ENCODE peak calls at places on chromosomes 16 and 17, in six cellular contexts. One of them, this sample, is unnamed.

GRCh38 chr17:21078056-21078825 is 35.4 kb upstream of the USP22 start:
- DNase-seq in cardiac muscle cell: no peak
- DNase-seq in heart left ventricle: no peak
- DNase-seq in CD4-positive, alpha-beta T cell: no peak
- DNase-seq in AG09309: no peak
- DNase-seq in A549: no peak
- DNase-seq in this sample: no peak

GRCh38 chr16:67086829-67087228 is 22.9 kb upstream of the PHAF1 start:
- DNase-seq in cardiac muscle cell: no peak
- DNase-seq in heart left ventricle: no peak
- DNase-seq in CD4-positive, alpha-beta T cell: no peak
- DNase-seq in AG09309: no peak
- DNase-seq in A549: no peak
- DNase-seq in this sample: no peak

GRCh38 chr17:27323538-27324212 is 29.8 kb downstream of the WSB1 start:
- DNase-seq in cardiac muscle cell: no peak
- DNase-seq in heart left ventricle: peak; percentile 78
- DNase-seq in CD4-positive, alpha-beta T cell: no peak
- DNase-seq in AG09309: no peak
- DNase-seq in A549: no peak
- DNase-seq in this sample: peak; percentile 69

GRCh38 chr17:59678946-59679345 is 28.3 kb downstream of the PTRH2 start:
- DNase-seq in cardiac muscle cell: no peak
- DNase-seq in heart left ventricle: no peak
- DNase-seq in CD4-positive, alpha-beta T cell: no peak
- DNase-seq in AG09309: no peak
- DNase-seq in A549: no peak
- DNase-seq in this sample: no peak

GRCh38 chr17:50768348-50768761 is 1.0 kb upstream of the ANKRD40CL start:
- DNase-seq in cardiac muscle cell: no peak
- DNase-seq in heart left ventricle: no peak
- DNase-seq in CD4-positive, alpha-beta T cell: no peak
- DNase-seq in AG09309: no peak
- DNase-seq in A549: peak; percentile 38
- DNase-seq in this sample: peak; percentile 94

GRCh38 chr17:80204626-80205468 is 15.3 kb downstream of the SGSH start:
- DNase-seq in cardiac muscle cell: no peak
- DNase-seq in heart left ventricle: no peak
- DNase-seq in CD4-positive, alpha-beta T cell: no peak
- DNase-seq in AG09309: no peak
- DNase-seq in A549: no peak
- DNase-seq in this sample: no peak

GRCh38 chr16:82194076-82194475 is 24.1 kb upstream of the MPHOSPH6 start:
- DNase-seq in cardiac muscle cell: no peak
- DNase-seq in heart left ventricle: no peak
- DNase-seq in CD4-positive, alpha-beta T cell: no peak
- DNase-seq in AG09309: no peak
- DNase-seq in A549: no peak
- DNase-seq in this sample: no peak

GRCh38 chr17:58728831-58729230 is 26.8 kb upstream of the PPM1E start:
- DNase-seq in cardiac muscle cell: no peak
- DNase-seq in heart left ventricle: no peak
- DNase-seq in CD4-positive, alpha-beta T cell: no peak
- DNase-seq in AG09309: no peak
- DNase-seq in A549: no peak
- DNase-seq in this sample: no peak

GRCh38 chr16:31696968-31697743 is 169.5 kb downstream of the AHSP start:
- DNase-seq in cardiac muscle cell: peak; percentile 34
- DNase-seq in heart left ventricle: no peak
- DNase-seq in CD4-positive, alpha-beta T cell: no peak
- DNase-seq in AG09309: peak; percentile 21
- DNase-seq in A549: no peak
- DNase-seq in this sample: no peak

GRCh38 chr17:50588391-50589111 is 28.0 kb downstream of the CACNA1G start:
- DNase-seq in cardiac muscle cell: no peak
- DNase-seq in heart left ventricle: no peak
- DNase-seq in CD4-positive, alpha-beta T cell: no peak
- DNase-seq in AG09309: no peak
- DNase-seq in A549: no peak
- DNase-seq in this sample: no peak

GRCh38 chr16:47834485-47835024 is 321.2 kb downstream of the ABCC12 start:
- DNase-seq in cardiac muscle cell: no peak
- DNase-seq in heart left ventricle: no peak
- DNase-seq in CD4-positive, alpha-beta T cell: no peak
- DNase-seq in AG09309: no peak
- DNase-seq in A549: no peak
- DNase-seq in this sample: no peak

GRCh38 chr16:15643453-15644305 is 725 bp upstream of the MARF1 start:
- DNase-seq in cardiac muscle cell: peak; percentile 69
- DNase-seq in heart left ventricle: peak; percentile 36
- DNase-seq in CD4-positive, alpha-beta T cell: peak; percentile 22
- DNase-seq in AG09309: peak; percentile 27
- DNase-seq in A549: peak; percentile 61
- DNase-seq in this sample: peak; percentile 49

GRCh38 chr16:15857779-15858560 is 1.1 kb upstream of the MYH11 start:
- DNase-seq in cardiac muscle cell: peak; percentile 85
- DNase-seq in heart left ventricle: peak; percentile 47
- DNase-seq in CD4-positive, alpha-beta T cell: no peak
- DNase-seq in AG09309: no peak
- DNase-seq in A549: peak; percentile 38
- DNase-seq in this sample: peak; percentile 14

GRCh38 chr16:81945665-81946064 is 65.6 kb downstream of the SDR42E1 start:
- DNase-seq in cardiac muscle cell: no peak
- DNase-seq in heart left ventricle: no peak
- DNase-seq in CD4-positive, alpha-beta T cell: no peak
- DNase-seq in AG09309: peak; percentile 10
- DNase-seq in A549: no peak
- DNase-seq in this sample: no peak

GRCh38 chr16:3591436-3591803 is 14.2 kb upstream of the NLRC3 start:
- DNase-seq in cardiac muscle cell: peak; percentile 57
- DNase-seq in heart left ventricle: no peak
- DNase-seq in CD4-positive, alpha-beta T cell: no peak
- DNase-seq in AG09309: no peak
- DNase-seq in A549: no peak
- DNase-seq in this sample: no peak

GRCh38 chr17:80124351-80124981 is 22.5 kb downstream of the EIF4A3 start:
- DNase-seq in cardiac muscle cell: peak; percentile 49
- DNase-seq in heart left ventricle: no peak
- DNase-seq in CD4-positive, alpha-beta T cell: no peak
- DNase-seq in AG09309: no peak
- DNase-seq in A549: peak; percentile 45
- DNase-seq in this sample: peak; percentile 54

GRCh38 chr17:83201206-83202001 is 122.0 kb downstream of the METRNL start:
- DNase-seq in cardiac muscle cell: no peak
- DNase-seq in heart left ventricle: peak; percentile 10
- DNase-seq in CD4-positive, alpha-beta T cell: no peak
- DNase-seq in AG09309: no peak
- DNase-seq in A549: no peak
- DNase-seq in this sample: no peak

GRCh38 chr17:44379887-44380286 is 9.6 kb downstream of the ITGA2B start:
- DNase-seq in cardiac muscle cell: no peak
- DNase-seq in heart left ventricle: no peak
- DNase-seq in CD4-positive, alpha-beta T cell: no peak
- DNase-seq in AG09309: no peak
- DNase-seq in A549: no peak
- DNase-seq in this sample: no peak

GRCh38 chr16:66168777-66169176 is 197.7 kb upstream of the CDH5 start:
- DNase-seq in cardiac muscle cell: no peak
- DNase-seq in heart left ventricle: no peak
- DNase-seq in CD4-positive, alpha-beta T cell: no peak
- DNase-seq in AG09309: no peak
- DNase-seq in A549: no peak
- DNase-seq in this sample: no peak

GRCh38 chr17:48814504-48814903 is 2.5 kb downstream of the TTLL6 start:
- DNase-seq in cardiac muscle cell: peak; percentile 66
- DNase-seq in heart left ventricle: peak; percentile 46
- DNase-seq in CD4-positive, alpha-beta T cell: peak; percentile 49
- DNase-seq in AG09309: no peak
- DNase-seq in A549: peak; percentile 97
- DNase-seq in this sample: peak; percentile 81

GRCh38 chr17:15920758-15921239 is 24.1 kb upstream of the ADORA2B start:
- DNase-seq in cardiac muscle cell: no peak
- DNase-seq in heart left ventricle: no peak
- DNase-seq in CD4-positive, alpha-beta T cell: no peak
- DNase-seq in AG09309: peak; percentile 96
- DNase-seq in A549: peak; percentile 77
- DNase-seq in this sample: peak; percentile 51

GRCh38 chr17:21285164-21286065 is 904 bp downstream of the MAP2K3 start:
- DNase-seq in cardiac muscle cell: peak; percentile 17
- DNase-seq in heart left ventricle: no peak
- DNase-seq in CD4-positive, alpha-beta T cell: no peak
- DNase-seq in AG09309: no peak
- DNase-seq in A549: no peak
- DNase-seq in this sample: no peak

GRCh38 chr16:27748868-27749546 is 199.1 kb downstream of the KATNIP start:
- DNase-seq in cardiac muscle cell: peak; percentile 71
- DNase-seq in heart left ventricle: no peak
- DNase-seq in CD4-positive, alpha-beta T cell: no peak
- DNase-seq in AG09309: peak; percentile 66
- DNase-seq in A549: peak; percentile 51
- DNase-seq in this sample: peak; percentile 74
- TF ChIP-seq CTCF in cardiac muscle cell: peak; percentile 34
- TF ChIP-seq CTCF in heart left ventricle: peak; percentile 11
- TF ChIP-seq CTCF in CD4-positive, alpha-beta T cell: peak; percentile 25
- TF ChIP-seq CTCF in AG09309: no peak
- TF ChIP-seq CTCF in A549: no peak
- TF ChIP-seq CTCF in this sample: no peak

DNA sequence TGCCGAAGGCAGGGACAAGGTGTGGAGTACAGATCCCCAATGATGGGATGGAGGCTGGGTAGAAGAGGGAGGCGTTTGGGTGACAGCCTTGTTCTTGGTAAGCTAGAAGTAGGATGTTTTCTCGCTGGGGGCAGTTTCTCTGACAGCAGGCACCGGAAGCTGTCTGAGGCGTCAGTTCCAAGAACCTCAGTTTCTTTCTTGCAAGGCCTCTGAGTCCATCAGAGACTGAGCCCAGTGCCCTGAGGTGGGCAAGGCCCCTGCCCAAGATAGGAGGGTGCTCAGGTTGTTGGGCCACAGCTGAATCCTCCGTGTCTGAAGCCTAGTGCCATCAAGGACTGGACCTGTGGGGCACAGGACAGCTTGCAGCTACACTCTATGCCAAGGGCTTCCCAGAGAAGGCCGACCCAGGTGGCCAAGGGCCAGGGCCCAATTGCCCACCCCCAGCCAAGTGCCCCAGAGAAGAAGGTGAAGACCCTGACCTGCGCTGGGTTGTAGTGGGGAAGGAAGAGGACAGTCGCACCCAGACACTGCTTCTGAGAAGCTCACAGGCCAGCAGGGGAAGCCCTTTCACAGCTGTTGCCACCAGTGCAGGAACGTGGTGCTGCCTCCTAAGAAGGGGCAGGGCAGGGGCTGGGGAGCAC is 13.1 kb downstream of the CYB5D2 start:
- DNase-seq in cardiac muscle cell: no peak
- DNase-seq in heart left ventricle: no peak
- DNase-seq in CD4-positive, alpha-beta T cell: no peak
- DNase-seq in AG09309: no peak
- DNase-seq in A549: no peak
- DNase-seq in this sample: no peak
- TF ChIP-seq CTCF in cardiac muscle cell: no peak
- TF ChIP-seq CTCF in heart left ventricle: no peak
- TF ChIP-seq CTCF in CD4-positive, alpha-beta T cell: no peak
- TF ChIP-seq CTCF in AG09309: no peak
- TF ChIP-seq CTCF in A549: no peak
- TF ChIP-seq CTCF in this sample: no peak

GRCh38 chr17:35587074-35587961 is at the start of gene AP2B1:
- DNase-seq in cardiac muscle cell: peak; percentile 91
- DNase-seq in heart left ventricle: peak; percentile 93
- DNase-seq in CD4-positive, alpha-beta T cell: peak; percentile 97
- DNase-seq in AG09309: peak; percentile 81
- DNase-seq in A549: peak; percentile 95
- DNase-seq in this sample: peak; percentile 93
- TF ChIP-seq CTCF in cardiac muscle cell: no peak
- TF ChIP-seq CTCF in heart left ventricle: no peak
- TF ChIP-seq CTCF in CD4-positive, alpha-beta T cell: no peak
- TF ChIP-seq CTCF in AG09309: no peak
- TF ChIP-seq CTCF in A549: no peak
- TF ChIP-seq CTCF in this sample: no peak

GRCh38 chr16:10989494-10989893 is 45.1 kb downstream of the CLEC16A start:
- DNase-seq in cardiac muscle cell: no peak
- DNase-seq in heart left ventricle: no peak
- DNase-seq in CD4-positive, alpha-beta T cell: no peak
- DNase-seq in AG09309: no peak
- DNase-seq in A549: no peak
- DNase-seq in this sample: no peak

GRCh38 chr16:10990378-10990777 is 46.0 kb downstream of the CLEC16A start:
- DNase-seq in cardiac muscle cell: no peak
- DNase-seq in heart left ventricle: no peak
- DNase-seq in CD4-positive, alpha-beta T cell: no peak
- DNase-seq in AG09309: no peak
- DNase-seq in A549: no peak
- DNase-seq in this sample: peak; percentile 9

GRCh38 chr16:10987361-10988163 is 43.2 kb downstream of the CLEC16A start:
- DNase-seq in cardiac muscle cell: no peak
- DNase-seq in heart left ventricle: no peak
- DNase-seq in CD4-positive, alpha-beta T cell: no peak
- DNase-seq in AG09309: no peak
- DNase-seq in A549: no peak
- DNase-seq in this sample: no peak

GRCh38 chr16:10988879-10989278 is 44.5 kb downstream of the CLEC16A start:
- DNase-seq in cardiac muscle cell: no peak
- DNase-seq in heart left ventricle: no peak
- DNase-seq in CD4-positive, alpha-beta T cell: no peak
- DNase-seq in AG09309: no peak
- DNase-seq in A549: no peak
- DNase-seq in this sample: no peak

DNA sequence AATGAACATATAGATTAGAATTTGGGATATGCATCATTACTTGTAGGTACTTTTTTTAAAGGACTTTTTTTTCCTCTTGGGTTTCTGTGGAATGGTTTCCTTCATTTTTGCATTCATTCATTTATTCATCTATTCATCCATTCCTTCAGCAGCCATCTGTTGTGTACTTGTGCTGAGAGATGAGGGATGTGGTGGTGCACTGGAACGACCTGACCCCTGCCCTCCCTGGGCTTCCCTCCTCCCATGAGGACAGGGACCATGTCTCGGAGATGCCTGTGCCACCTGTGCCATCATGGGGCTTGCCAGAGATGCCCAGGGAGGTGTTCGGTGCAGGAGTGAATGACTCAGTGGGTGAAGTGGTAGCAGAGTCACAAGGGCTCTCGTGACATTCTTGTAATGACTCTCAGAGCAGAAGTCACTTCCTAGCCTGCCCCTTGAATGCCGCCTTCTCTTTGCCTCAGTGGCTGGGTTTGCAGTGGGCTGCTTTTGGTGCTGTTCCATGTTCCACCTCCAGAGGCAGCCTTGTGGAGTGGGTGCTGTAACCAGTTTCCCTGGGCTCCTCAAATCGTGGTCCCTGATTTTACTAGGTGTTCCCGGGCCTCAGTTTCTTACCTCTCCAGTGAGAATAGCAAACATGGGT is 43.9 kb downstream of the CLEC16A start:
- DNase-seq in cardiac muscle cell: no peak
- DNase-seq in heart left ventricle: no peak
- DNase-seq in CD4-positive, alpha-beta T cell: peak; percentile 23
- DNase-seq in AG09309: no peak
- DNase-seq in A549: peak; percentile 28
- DNase-seq in this sample: peak; percentile 40
- TF ChIP-seq CTCF in cardiac muscle cell: peak; percentile 20
- TF ChIP-seq CTCF in heart left ventricle: no peak
- TF ChIP-seq CTCF in CD4-positive, alpha-beta T cell: peak; percentile 32
- TF ChIP-seq CTCF in AG09309: peak; percentile 38
- TF ChIP-seq CTCF in A549: no peak
- TF ChIP-seq CTCF in this sample: peak; percentile 73